ENCODE peak calls at places on chromosome 1, in seven cellular contexts. U is HL-60, Y is fibroblast of lung, A is BE2C, N is body of pancreas, R is AG04450, D is sigmoid colon. T is an unnamed sample.

GRCh38 chr1:163824006-163824405 is 502.3 kb downstream of the NUF2 start:
- DNase-seq in U (no peak), Y (peak), A (no peak), N (no peak), R (no peak), D (peak), T (no peak)

GRCh38 chr1:201282931-201283829 is at the start of gene PKP1:
- DNase-seq in U (no peak), Y (peak), A (peak), N (peak), R (no peak), D (peak), T (peak)

GRCh38 chr1:22889213-22889827 is 83.3 kb downstream of the LACTBL1 start:
- DNase-seq in U (peak), Y (peak), A (peak), N (peak), R (no peak), D (no peak), T (no peak)

GRCh38 chr1:38455829-38456563 is 403.6 kb downstream of the RRAGC start:
- DNase-seq in U (no peak), Y (peak), A (peak), N (no peak), R (no peak), D (no peak), T (no peak)

GRCh38 chr1:48916121-48917069 is 139.7 kb upstream of the BEND5 start:
- DNase-seq in U (no peak), Y (peak), A (peak), N (peak), R (no peak), D (no peak), T (no peak)

GRCh38 chr1:226226601-226227000 is 3.1 kb downstream of the MIXL1 start:
- DNase-seq in U (no peak), Y (no peak), A (no peak), N (no peak), R (no peak), D (no peak), T (no peak)

GRCh38 chr1:7117599-7118281 is 332.5 kb downstream of the CAMTA1 start:
- DNase-seq in U (no peak), Y (peak), A (peak), N (peak), R (peak), D (no peak), T (peak)

GRCh38 chr1:97500696-97501297 is 420.0 kb downstream of the DPYD start:
- DNase-seq in U (no peak), Y (peak), A (no peak), N (no peak), R (no peak), D (no peak), T (no peak)

GRCh38 chr1:233859446-233859845 is 45.0 kb upstream of the SLC35F3 start:
- DNase-seq in U (peak), Y (peak), A (no peak), N (no peak), R (no peak), D (no peak), T (no peak)

GRCh38 chr1:84410328-84411107 is 12.2 kb downstream of the DNASE2B start:
- DNase-seq in U (no peak), Y (no peak), A (no peak), N (no peak), R (no peak), D (no peak), T (no peak)

GRCh38 chr1:34787461-34788420 is 5.1 kb upstream of the GJA4 start:
- DNase-seq in U (peak), Y (peak), A (no peak), N (no peak), R (no peak), D (peak), T (no peak)

GRCh38 chr1:34784751-34785221 is 3.8 kb downstream of the GJB3 start:
- DNase-seq in U (peak), Y (no peak), A (no peak), N (no peak), R (no peak), D (peak), T (no peak)

GRCh38 chr1:34785875-34786470 is 5.0 kb downstream of the GJB3 start:
- DNase-seq in U (no peak), Y (no peak), A (no peak), N (no peak), R (no peak), D (peak), T (no peak)

GRCh38 chr1:34786521-34787325 is 5.7 kb downstream of the GJB3 start:
- DNase-seq in U (peak), Y (peak), A (peak), N (peak), R (peak), D (peak), T (no peak)

DNA sequence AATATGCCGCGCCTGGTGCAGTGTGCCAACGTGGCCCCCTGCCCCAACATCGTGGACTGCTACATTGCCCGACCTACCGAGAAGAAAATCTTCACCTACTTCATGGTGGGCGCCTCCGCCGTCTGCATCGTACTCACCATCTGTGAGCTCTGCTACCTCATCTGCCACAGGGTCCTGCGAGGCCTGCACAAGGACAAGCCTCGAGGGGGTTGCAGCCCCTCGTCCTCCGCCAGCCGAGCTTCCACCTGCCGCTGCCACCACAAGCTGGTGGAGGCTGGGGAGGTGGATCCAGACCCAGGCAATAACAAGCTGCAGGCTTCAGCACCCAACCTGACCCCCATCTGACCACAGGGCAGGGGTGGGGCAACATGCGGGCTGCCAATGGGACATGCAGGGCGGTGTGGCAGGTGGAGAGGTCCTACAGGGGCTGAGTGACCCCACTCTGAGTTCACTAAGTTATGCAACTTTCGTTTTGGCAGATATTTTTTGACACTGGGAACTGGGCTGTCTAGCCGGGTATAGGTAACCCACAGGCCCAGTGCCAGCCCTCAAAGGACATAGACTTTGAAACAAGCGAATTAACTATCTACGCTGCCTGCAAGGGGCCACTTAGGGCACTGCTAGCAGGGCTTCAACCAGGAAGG is 4.3 kb downstream of the GJB3 start:
- DNase-seq in U (no peak), Y (no peak), A (no peak), N (no peak), R (no peak), D (peak), T (no peak)
- H3K4me3 ChIP-seq in U (no peak), Y (no peak), A (no peak), N (no peak), R (no peak), D (no peak), T (no peak)

GRCh38 chr1:2407991-2408275 is 4.4 kb downstream of the PEX10 start:
- DNase-seq in U (no peak), Y (no peak), A (no peak), N (no peak), R (no peak), D (no peak), T (no peak)

GRCh38 chr1:2408859-2409276 is 3.5 kb downstream of the PEX10 start:
- DNase-seq in U (no peak), Y (no peak), A (no peak), N (no peak), R (no peak), D (no peak), T (no peak)

GRCh38 chr1:2406451-2407041 is 5.8 kb downstream of the PEX10 start:
- DNase-seq in U (no peak), Y (no peak), A (peak), N (no peak), R (no peak), D (no peak), T (peak)

GRCh38 chr1:2408456-2408855 is 3.9 kb downstream of the PEX10 start:
- DNase-seq in U (no peak), Y (no peak), A (no peak), N (no peak), R (no peak), D (no peak), T (peak)

GRCh38 chr1:2407166-2407990 is 5.0 kb downstream of the PEX10 start:
- DNase-seq in U (no peak), Y (no peak), A (no peak), N (no peak), R (no peak), D (no peak), T (no peak)
- TF ChIP-seq CTCF in U (no peak), Y (no peak), A (no peak), N (no peak), R (no peak), D (no peak), T (no peak)

GRCh38 chr1:71400050-71400449 is 319.2 kb upstream of the ZRANB2 start:
- DNase-seq in U (no peak), Y (no peak), A (no peak), N (no peak), R (no peak), D (no peak), T (no peak)
- H3K4me3 ChIP-seq in U (no peak), Y (no peak), A (no peak), N (no peak), R (no peak), D (no peak), T (no peak)

GRCh38 chr1:31336687-31337467 is 36.0 kb downstream of the FABP3 start:
- DNase-seq in U (no peak), Y (no peak), A (no peak), N (no peak), R (no peak), D (no peak), T (no peak)

DNA sequence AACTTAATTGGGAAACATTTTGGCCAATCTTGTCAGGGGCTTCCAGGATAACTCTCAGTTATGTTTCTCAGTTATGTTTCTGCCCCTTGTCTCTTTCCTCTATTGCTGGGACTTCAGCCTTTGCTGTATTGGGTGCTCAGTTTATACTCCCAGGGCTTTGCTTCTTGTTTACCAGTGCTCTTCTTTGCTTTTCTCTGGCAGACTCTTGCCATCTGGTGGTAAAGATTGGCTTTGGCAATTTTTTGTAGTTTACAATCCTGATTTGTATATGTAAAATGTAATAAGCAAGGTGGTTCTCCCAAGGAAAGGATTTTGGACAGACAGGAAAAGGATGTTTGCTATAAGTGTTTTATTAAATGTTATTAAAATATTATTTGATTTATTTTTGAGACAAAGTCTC is 37.9 kb downstream of the FABP3 start:
- DNase-seq in U (peak), Y (peak), A (no peak), N (no peak), R (peak), D (no peak), T (no peak)
- TF ChIP-seq CTCF in U (no peak), Y (peak), A (peak), N (peak), R (peak), D (no peak), T (peak)

GRCh38 chr1:169487153-169487552 is 1.4 kb upstream of the SLC19A2 start:
- DNase-seq in U (no peak), Y (peak), A (no peak), N (no peak), R (no peak), D (no peak), T (no peak)
- H3K4me3 ChIP-seq in U (no peak), Y (no peak), A (no peak), N (no peak), R (peak), D (no peak), T (peak)